ENCODE peak calls at places on chromosomes 1 and 21, in seven cellular contexts. A is breast epithelium, S is fibroblast of mammary gland, Q is uterus, B is left lung, M is fibroblast of the aortic adventitia, F is colonic mucosa. D is an unnamed sample.

GRCh38 chr1:203177471-203178039 is 1.9 kb upstream of the MYBPH start:
- DNase-seq in A (no peak), S (peak), Q (no peak), B (no peak), M (peak), F (no peak), D (no peak)

GRCh38 chr1:41423511-41424191 is 60.8 kb downstream of the EDN2 start:
- DNase-seq in A (peak), S (no peak), Q (no peak), B (no peak), M (no peak), F (no peak), D (no peak)

GRCh38 chr1:67804710-67805109 is 28.6 kb downstream of the GNG12 start:
- DNase-seq in A (no peak), S (no peak), Q (no peak), B (no peak), M (no peak), F (no peak), D (no peak)

GRCh38 chr1:116556289-116557006 is 14.4 kb downstream of the CD58 start:
- DNase-seq in A (peak), S (peak), Q (no peak), B (peak), M (peak), F (peak), D (peak)

GRCh38 chr1:31164291-31164690 is 75.4 kb downstream of the NKAIN1 start:
- DNase-seq in A (no peak), S (no peak), Q (no peak), B (no peak), M (no peak), F (no peak), D (no peak)

GRCh38 chr1:178650950-178651461 is 74.0 kb upstream of the RALGPS2 start:
- DNase-seq in A (no peak), S (peak), Q (no peak), B (no peak), M (no peak), F (peak), D (no peak)

GRCh38 chr1:98049370-98050115 is 128.7 kb upstream of the DPYD start:
- DNase-seq in A (no peak), S (no peak), Q (no peak), B (no peak), M (peak), F (no peak), D (no peak)

GRCh38 chr1:228341450-228341813 is 65.2 kb downstream of the TRIM11 start:
- DNase-seq in A (no peak), S (no peak), Q (peak), B (peak), M (no peak), F (no peak), D (no peak)

GRCh38 chr21:42836767-42837301 is 42.5 kb downstream of the WDR4 start:
- DNase-seq in A (no peak), S (no peak), Q (no peak), B (no peak), M (no peak), F (peak), D (no peak)

GRCh38 chr1:184483101-184483813 is 96.4 kb downstream of the C1orf21 start:
- DNase-seq in A (peak), S (peak), Q (peak), B (peak), M (peak), F (no peak), D (peak)

GRCh38 chr1:59949648-59950047 is 23.1 kb upstream of the CYP2J2 start:
- DNase-seq in A (no peak), S (no peak), Q (no peak), B (no peak), M (no peak), F (no peak), D (no peak)

GRCh38 chr1:19343617-19344350 is 31.7 kb downstream of the SLC66A1 start:
- DNase-seq in A (no peak), S (peak), Q (no peak), B (no peak), M (no peak), F (no peak), D (no peak)

GRCh38 chr1:15083578-15083977 is 70.0 kb upstream of the TMEM51 start:
- DNase-seq in A (no peak), S (peak), Q (no peak), B (no peak), M (no peak), F (no peak), D (no peak)

GRCh38 chr1:151811181-151811580 is 6.0 kb upstream of the LINGO4 start:
- DNase-seq in A (no peak), S (peak), Q (no peak), B (no peak), M (peak), F (no peak), D (peak)

GRCh38 chr1:224502459-224503160 is 68.0 kb upstream of the WDR26 start:
- DNase-seq in A (peak), S (no peak), Q (no peak), B (no peak), M (no peak), F (peak), D (no peak)

GRCh38 chr1:14947421-14947820 is 206.1 kb upstream of the TMEM51 start:
- DNase-seq in A (no peak), S (no peak), Q (no peak), B (no peak), M (no peak), F (no peak), D (no peak)

GRCh38 chr21:44880762-44881585 is 7.5 kb upstream of the PTTG1IP start:
- DNase-seq in A (no peak), S (peak), Q (no peak), B (no peak), M (peak), F (no peak), D (peak)

GRCh38 chr1:151047925-151048644 is 534 bp downstream of the C1orf56 start:
- DNase-seq in A (peak), S (peak), Q (peak), B (peak), M (peak), F (peak), D (peak)

GRCh38 chr1:223831755-223832636 is 13.8 kb downstream of the TP53BP2 start:
- DNase-seq in A (no peak), S (peak), Q (no peak), B (no peak), M (peak), F (no peak), D (peak)

GRCh38 chr1:117564227-117565082 is 41.4 kb upstream of the TENT5C start:
- DNase-seq in A (no peak), S (no peak), Q (no peak), B (no peak), M (no peak), F (no peak), D (no peak)

GRCh38 chr21:45128613-45129226 is 54.3 kb downstream of the ADARB1 start:
- DNase-seq in A (peak), S (peak), Q (peak), B (peak), M (peak), F (peak), D (peak)

GRCh38 chr1:212179394-212180076 is 105.7 kb upstream of the PPP2R5A start:
- DNase-seq in A (no peak), S (peak), Q (no peak), B (no peak), M (peak), F (no peak), D (peak)

GRCh38 chr1:109630081-109630880 is 10.6 kb downstream of the AMPD2 start:
- DNase-seq in A (no peak), S (no peak), Q (peak), B (no peak), M (no peak), F (peak), D (no peak)

GRCh38 chr1:149986486-149987296 is 23.8 kb downstream of the OTUD7B start:
- DNase-seq in A (no peak), S (peak), Q (peak), B (no peak), M (peak), F (no peak), D (peak)

GRCh38 chr1:13808729-13809131 is 108.7 kb downstream of the PRDM2 start:
- DNase-seq in A (no peak), S (peak), Q (peak), B (peak), M (peak), F (no peak), D (peak)

GRCh38 chr1:84504580-84505021 is 1.6 kb upstream of the SPATA1 start:
- DNase-seq in A (no peak), S (peak), Q (no peak), B (no peak), M (peak), F (no peak), D (peak)

GRCh38 chr1:221611930-221612777 is 129.7 kb downstream of the DUSP10 start:
- DNase-seq in A (peak), S (peak), Q (peak), B (peak), M (peak), F (peak), D (peak)

GRCh38 chr1:24297187-24297851 is 21.8 kb upstream of the GRHL3 start:
- DNase-seq in A (no peak), S (no peak), Q (no peak), B (no peak), M (no peak), F (no peak), D (no peak)

GRCh38 chr1:151908228-151908691 is 1.1 kb downstream of the THEM4 start:
- DNase-seq in A (no peak), S (peak), Q (no peak), B (no peak), M (peak), F (no peak), D (peak)

GRCh38 chr1:46520063-46520911 is 30.7 kb downstream of the DMBX1 start:
- DNase-seq in A (no peak), S (peak), Q (no peak), B (peak), M (peak), F (no peak), D (peak)

GRCh38 chr1:20891091-20891490 is 104.0 kb upstream of the HP1BP3 start:
- DNase-seq in A (no peak), S (peak), Q (no peak), B (no peak), M (no peak), F (no peak), D (peak)

GRCh38 chr1:28091043-28091781 is 2.8 kb upstream of the EYA3 start:
- DNase-seq in A (peak), S (peak), Q (peak), B (peak), M (peak), F (peak), D (peak)
- TF ChIP-seq CTCF in A (peak), S (peak), Q (peak), B (peak), M (peak), F (peak), D (peak)

GRCh38 chr1:182301026-182301436 is 90.6 kb downstream of the GLUL start:
- DNase-seq in A (no peak), S (no peak), Q (no peak), B (no peak), M (no peak), F (no peak), D (no peak)

GRCh38 chr1:182304218-182305016 is 87.2 kb downstream of the GLUL start:
- DNase-seq in A (no peak), S (peak), Q (peak), B (no peak), M (no peak), F (no peak), D (no peak)

GRCh38 chr1:182303778-182304177 is 87.8 kb downstream of the GLUL start:
- DNase-seq in A (no peak), S (no peak), Q (no peak), B (no peak), M (no peak), F (no peak), D (no peak)

GRCh38 chr1:182299728-182300581 is 91.6 kb downstream of the GLUL start:
- DNase-seq in A (no peak), S (peak), Q (peak), B (peak), M (peak), F (peak), D (peak)

GRCh38 chr1:182301467-182302198 is 90.0 kb downstream of the GLUL start:
- DNase-seq in A (peak), S (peak), Q (no peak), B (no peak), M (peak), F (peak), D (peak)
- TF ChIP-seq CTCF in A (no peak), S (peak), Q (no peak), B (no peak), M (no peak), F (no peak), D (no peak)

GRCh38 chr1:12620142-12620865 is 2.3 kb upstream of the DHRS3 start:
- DNase-seq in A (peak), S (no peak), Q (no peak), B (no peak), M (no peak), F (no peak), D (no peak)
- TF ChIP-seq CTCF in A (no peak), S (no peak), Q (no peak), B (peak), M (no peak), F (no peak), D (no peak)

GRCh38 chr21:34091607-34092006 is 18.2 kb downstream of the MRPS6 start:
- DNase-seq in A (no peak), S (no peak), Q (no peak), B (no peak), M (no peak), F (no peak), D (peak)
- TF ChIP-seq CTCF in A (peak), S (peak), Q (no peak), B (no peak), M (peak), F (no peak), D (peak)

DNA sequence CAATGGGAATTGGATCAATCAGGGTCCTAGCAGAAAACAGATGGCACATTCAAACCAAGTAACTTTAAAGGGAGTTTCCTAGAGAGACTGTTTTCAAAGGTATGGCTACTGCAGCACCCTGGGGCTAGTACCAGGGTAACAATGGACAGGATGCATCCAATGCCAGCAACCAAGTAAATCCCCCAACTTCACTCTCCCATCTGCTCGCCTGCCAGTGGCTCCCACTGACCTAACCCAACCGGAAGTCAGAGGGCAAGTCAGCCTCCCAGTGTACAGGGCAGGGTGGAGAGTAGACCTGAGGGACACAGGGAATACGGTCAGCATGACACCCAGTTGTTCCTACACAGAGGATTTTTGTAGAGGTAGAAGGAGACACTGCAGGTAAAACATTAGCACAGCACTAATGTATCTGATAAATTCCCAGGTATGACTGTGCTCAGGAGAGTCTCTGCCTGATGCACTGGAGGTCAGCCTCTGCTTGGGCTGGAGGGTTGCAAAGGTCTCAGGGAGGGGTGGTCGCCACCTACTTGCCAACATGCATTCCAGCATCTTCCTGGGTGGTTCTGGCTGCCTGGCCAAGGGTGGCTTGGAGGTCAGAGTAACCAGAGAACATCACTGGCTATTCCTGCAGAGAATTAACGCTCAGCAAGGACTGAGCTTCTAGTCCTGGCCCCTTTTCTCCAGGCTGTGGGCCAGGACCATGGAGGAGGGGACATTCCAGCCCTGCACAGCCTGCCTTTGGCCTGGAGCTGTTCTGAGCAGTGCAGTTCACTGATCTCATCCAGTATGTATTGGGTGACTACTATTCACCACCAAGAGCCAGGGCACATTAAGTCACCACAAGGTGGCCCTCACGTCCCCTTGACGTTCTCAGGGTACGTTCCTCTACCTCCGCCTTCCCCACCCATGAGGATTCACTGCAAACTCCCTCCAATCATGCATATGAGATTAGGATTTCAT is 5.1 kb upstream of the GJA4 start:
- DNase-seq in A (no peak), S (peak), Q (no peak), B (no peak), M (peak), F (no peak), D (peak)
- TF ChIP-seq CTCF in A (no peak), S (peak), Q (no peak), B (no peak), M (peak), F (peak), D (peak)

GRCh38 chr1:238119060-238119459 is 228.3 kb upstream of the ZP4 start:
- DNase-seq in A (no peak), S (no peak), Q (no peak), B (no peak), M (no peak), F (no peak), D (no peak)
- TF ChIP-seq CTCF in A (no peak), S (no peak), Q (no peak), B (no peak), M (no peak), F (no peak), D (no peak)

D was measured in fibroblast of pulmonary artery.